ENCODE peak calls at places on chromosome 20, in four cellular contexts. One of them, this sample, is unnamed.

GRCh38 chr20:51429144-51429482 is 113.4 kb downstream of the NFATC2 start:
- DNase-seq in HCT116: no peak
- DNase-seq in GM12878: no peak
- DNase-seq in H1: no peak
- DNase-seq in this sample: no peak

GRCh38 chr20:49581482-49581881 is 13.5 kb upstream of the PTGIS start:
- DNase-seq in HCT116: no peak
- DNase-seq in GM12878: no peak
- DNase-seq in H1: no peak
- DNase-seq in this sample: no peak

GRCh38 chr20:63112491-63113219 is 103.3 kb downstream of the YTHDF1 start:
- DNase-seq in HCT116: no peak
- DNase-seq in GM12878: no peak
- DNase-seq in H1: no peak
- DNase-seq in this sample: no peak

GRCh38 chr20:62604796-62605195 is 37.5 kb upstream of the SLCO4A1 start:
- DNase-seq in HCT116: no peak
- DNase-seq in GM12878: no peak
- DNase-seq in H1: no peak
- DNase-seq in this sample: no peak

GRCh38 chr20:11935212-11935611 is 17.5 kb downstream of the BTBD3 start:
- DNase-seq in HCT116: no peak
- DNase-seq in GM12878: no peak
- DNase-seq in H1: no peak
- DNase-seq in this sample: no peak

GRCh38 chr20:47799116-47799715 is 13.9 kb upstream of the SULF2 start:
- DNase-seq in HCT116: no peak
- DNase-seq in GM12878: no peak
- DNase-seq in H1: no peak
- DNase-seq in this sample: no peak

GRCh38 chr20:63522091-63522868 is 1.7 kb downstream of the PPDPF start:
- DNase-seq in HCT116: no peak
- DNase-seq in GM12878: no peak
- DNase-seq in H1: peak; percentile 47
- DNase-seq in this sample: no peak

GRCh38 chr20:46057856-46058655 is 29.0 kb downstream of the SLC12A5 start:
- DNase-seq in HCT116: no peak
- DNase-seq in GM12878: no peak
- DNase-seq in H1: no peak
- DNase-seq in this sample: peak; percentile 74

GRCh38 chr20:3158968-3159431 is 665 bp downstream of the FASTKD5 start:
- DNase-seq in HCT116: no peak
- DNase-seq in GM12878: no peak
- DNase-seq in H1: no peak
- DNase-seq in this sample: no peak

GRCh38 chr20:50151034-50151743 is 2.3 kb downstream of the PEDS1 start:
- DNase-seq in HCT116: no peak
- DNase-seq in GM12878: no peak
- DNase-seq in H1: no peak
- DNase-seq in this sample: no peak

GRCh38 chr20:21719592-21720214 is 14.2 kb downstream of the PAX1 start:
- DNase-seq in HCT116: peak; percentile 35
- DNase-seq in GM12878: peak; percentile 12
- DNase-seq in H1: peak; percentile 81
- DNase-seq in this sample: no peak

GRCh38 chr20:35369804-35370203 is 42.0 kb downstream of the UQCC1 start:
- DNase-seq in HCT116: no peak
- DNase-seq in GM12878: no peak
- DNase-seq in H1: no peak
- DNase-seq in this sample: no peak

GRCh38 chr20:51570755-51571469 is 28.4 kb upstream of the NFATC2 start:
- DNase-seq in HCT116: no peak
- DNase-seq in GM12878: no peak
- DNase-seq in H1: no peak
- DNase-seq in this sample: no peak

GRCh38 chr20:14902432-14903089 is 565.1 kb upstream of the FLRT3 start:
- DNase-seq in HCT116: no peak
- DNase-seq in GM12878: peak; percentile 87
- DNase-seq in H1: no peak
- DNase-seq in this sample: no peak

GRCh38 chr20:54469952-54470351 is 5.4 kb upstream of the DOK5 start:
- DNase-seq in HCT116: no peak
- DNase-seq in GM12878: no peak
- DNase-seq in H1: no peak
- DNase-seq in this sample: no peak

GRCh38 chr20:61874421-61875068 is 191.1 kb downstream of the TAF4 start:
- DNase-seq in HCT116: peak; percentile 32
- DNase-seq in GM12878: no peak
- DNase-seq in H1: peak; percentile 77
- DNase-seq in this sample: peak; percentile 51

GRCh38 chr20:36544134-36545018 is 3.1 kb downstream of the MYL9 start:
- DNase-seq in HCT116: no peak
- DNase-seq in GM12878: no peak
- DNase-seq in H1: no peak
- DNase-seq in this sample: no peak

GRCh38 chr20:22455259-22455658 is 129.1 kb downstream of the FOXA2 start:
- DNase-seq in HCT116: no peak
- DNase-seq in GM12878: no peak
- DNase-seq in H1: no peak
- DNase-seq in this sample: no peak

GRCh38 chr20:51014797-51015722 is 7.8 kb downstream of the KCNG1 start:
- DNase-seq in HCT116: no peak
- DNase-seq in GM12878: no peak
- DNase-seq in H1: peak; percentile 93
- DNase-seq in this sample: peak; percentile 84

GRCh38 chr20:1002682-1003561 is 811 bp upstream of the RSPO4 start:
- DNase-seq in HCT116: no peak
- DNase-seq in GM12878: no peak
- DNase-seq in H1: no peak
- DNase-seq in this sample: no peak

GRCh38 chr20:62101078-62101477 is 21.2 kb upstream of the LSM14B start:
- DNase-seq in HCT116: no peak
- DNase-seq in GM12878: no peak
- DNase-seq in H1: no peak
- DNase-seq in this sample: no peak

GRCh38 chr20:63847374-63848002 is 13.8 kb upstream of the ABHD16B start:
- DNase-seq in HCT116: no peak
- DNase-seq in GM12878: no peak
- DNase-seq in H1: peak; percentile 75
- DNase-seq in this sample: no peak

GRCh38 chr20:52247548-52247947 is 56.0 kb upstream of the ZFP64 start:
- DNase-seq in HCT116: no peak
- DNase-seq in GM12878: no peak
- DNase-seq in H1: no peak
- DNase-seq in this sample: no peak

GRCh38 chr20:50163570-50164317 is 10.2 kb upstream of the PEDS1 start:
- DNase-seq in HCT116: no peak
- DNase-seq in GM12878: no peak
- DNase-seq in H1: no peak
- DNase-seq in this sample: no peak

GRCh38 chr20:12173333-12173732 is 255.6 kb downstream of the BTBD3 start:
- DNase-seq in HCT116: no peak
- DNase-seq in GM12878: no peak
- DNase-seq in H1: no peak
- DNase-seq in this sample: no peak

GRCh38 chr20:62587757-62588402 is 54.4 kb upstream of the SLCO4A1 start:
- DNase-seq in HCT116: no peak
- DNase-seq in GM12878: no peak
- DNase-seq in H1: peak; percentile 72
- DNase-seq in this sample: no peak

GRCh38 chr20:31663838-31664695 is 26.4 kb downstream of the COX4I2 start:
- DNase-seq in HCT116: no peak
- DNase-seq in GM12878: no peak
- DNase-seq in H1: no peak
- DNase-seq in this sample: no peak
- TF ChIP-seq ZNF274 in HCT116: no peak
- TF ChIP-seq ZNF274 in GM12878: no peak
- TF ChIP-seq ZNF274 in H1: no peak
- TF ChIP-seq ZNF274 in this sample: no peak

DNA sequence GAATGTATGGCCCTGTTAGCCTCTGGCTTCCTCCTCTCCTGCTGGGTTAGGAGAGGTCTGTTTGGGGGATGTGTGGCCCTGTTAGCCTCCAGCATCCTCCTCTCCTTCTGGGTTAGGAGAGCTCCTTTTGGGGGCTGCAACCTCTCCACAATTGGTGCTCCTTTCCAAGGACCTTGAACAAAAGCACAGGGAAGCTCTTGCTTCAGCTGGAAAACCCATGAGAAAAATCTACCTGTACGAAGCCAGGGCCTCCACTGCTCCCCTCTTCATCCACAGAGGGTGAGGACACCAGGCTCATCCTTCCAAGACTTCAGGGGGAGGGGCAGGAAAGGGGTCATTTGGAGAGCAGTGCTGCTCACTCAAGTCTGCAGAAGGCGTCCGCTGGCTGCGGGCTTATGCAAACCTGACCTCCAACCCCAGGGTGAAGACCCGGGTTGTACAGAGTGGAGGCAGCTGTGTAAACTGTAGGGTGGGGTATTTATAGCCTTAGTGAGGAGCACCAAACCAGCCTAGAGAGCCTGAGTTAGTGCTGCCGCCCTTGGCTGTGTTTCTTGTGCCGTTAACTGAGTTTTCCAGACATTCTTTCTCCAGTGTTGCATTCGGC is 62.1 kb downstream of the SLC24A3 start:
- DNase-seq in HCT116: no peak
- DNase-seq in GM12878: no peak
- DNase-seq in H1: no peak
- DNase-seq in this sample: no peak
- TF ChIP-seq ZNF274 in HCT116: no peak
- TF ChIP-seq ZNF274 in GM12878: no peak
- TF ChIP-seq ZNF274 in H1: no peak
- TF ChIP-seq ZNF274 in this sample: no peak

DNA sequence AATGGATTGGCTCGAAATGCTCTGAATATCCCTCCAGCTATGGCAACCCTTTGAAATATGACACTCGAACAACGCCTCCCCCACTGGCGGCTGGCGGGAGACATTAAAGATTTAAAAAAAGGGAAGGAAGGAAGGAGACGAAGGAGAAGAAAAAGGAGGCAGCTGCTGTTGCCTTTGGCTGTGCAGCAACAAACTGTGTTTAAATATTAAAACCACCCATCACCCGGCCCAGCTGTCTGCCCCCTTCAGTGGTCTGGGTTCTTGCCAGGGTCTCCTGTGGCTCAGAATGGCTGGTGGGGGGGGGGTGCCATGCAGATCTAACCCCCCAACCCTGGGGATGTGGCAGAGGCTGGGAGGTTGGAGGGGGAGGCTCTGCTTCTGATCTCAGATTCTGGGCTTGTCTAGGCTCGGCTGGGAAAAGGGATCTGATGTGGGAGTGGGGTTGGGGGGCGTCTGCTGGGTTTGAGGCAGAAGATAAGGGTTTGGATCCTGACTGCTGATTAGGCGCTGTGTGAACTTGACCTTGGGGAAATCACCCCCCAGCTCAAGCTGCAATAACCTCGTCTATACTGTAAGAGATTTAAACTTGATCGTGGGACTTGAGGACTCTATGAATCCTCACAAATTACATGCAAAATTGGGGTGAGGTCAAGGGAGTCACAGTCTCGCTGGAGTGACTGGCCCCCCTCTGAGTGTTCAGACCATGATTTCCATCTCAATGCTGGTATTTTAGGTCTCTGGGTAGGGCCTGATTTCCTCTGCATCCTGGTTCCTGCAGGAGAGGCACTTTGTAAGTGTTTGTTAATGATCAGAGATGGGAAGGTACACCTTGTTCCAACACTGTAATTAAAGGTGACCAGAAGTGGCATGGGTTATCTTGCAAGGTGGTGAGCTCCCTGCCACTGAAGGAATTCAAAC is 40.3 kb upstream of the BLCAP start:
- DNase-seq in HCT116: no peak
- DNase-seq in GM12878: no peak
- DNase-seq in H1: peak; percentile 57
- DNase-seq in this sample: peak; percentile 55
- TF ChIP-seq ZNF274 in HCT116: no peak
- TF ChIP-seq ZNF274 in GM12878: no peak
- TF ChIP-seq ZNF274 in H1: no peak
- TF ChIP-seq ZNF274 in this sample: peak; percentile 30

GRCh38 chr20:25224941-25225340 is 22.9 kb upstream of the PYGB start:
- DNase-seq in HCT116: no peak
- DNase-seq in GM12878: no peak
- DNase-seq in H1: no peak
- DNase-seq in this sample: no peak

GRCh38 chr20:25222461-25223178 is 25.3 kb upstream of the PYGB start:
- DNase-seq in HCT116: no peak
- DNase-seq in GM12878: no peak
- DNase-seq in H1: no peak
- DNase-seq in this sample: no peak

GRCh38 chr20:25223765-25224720 is 23.8 kb upstream of the PYGB start:
- DNase-seq in HCT116: no peak
- DNase-seq in GM12878: no peak
- DNase-seq in H1: no peak
- DNase-seq in this sample: no peak

GRCh38 chr20:25221592-25222460 is 26.1 kb upstream of the PYGB start:
- DNase-seq in HCT116: no peak
- DNase-seq in GM12878: no peak
- DNase-seq in H1: no peak
- DNase-seq in this sample: no peak

DNA sequence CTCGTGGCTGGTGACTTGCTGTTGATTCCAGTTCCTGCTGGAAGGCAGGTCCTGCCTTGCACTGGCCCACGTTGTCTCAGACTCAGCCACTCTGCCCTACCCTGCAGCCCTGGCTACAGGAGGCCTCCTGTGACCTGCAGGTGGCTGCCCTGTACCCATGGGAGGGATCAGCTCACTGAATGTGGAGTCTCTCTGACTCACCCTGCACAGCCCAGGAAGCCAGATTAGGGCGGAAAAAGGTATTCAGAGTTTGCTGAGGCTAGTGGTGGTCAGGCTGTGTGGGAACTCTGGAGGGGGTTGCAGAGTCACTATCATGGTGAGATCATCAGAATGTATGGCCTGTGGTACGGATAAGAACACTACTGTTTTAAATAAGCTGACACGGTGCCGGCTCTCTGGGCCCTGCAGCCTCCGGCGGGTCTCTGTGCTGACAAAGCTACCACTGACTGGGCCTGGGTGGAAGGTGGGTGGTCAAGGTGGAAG is 24.7 kb upstream of the PYGB start:
- DNase-seq in HCT116: peak; percentile 76
- DNase-seq in GM12878: no peak
- DNase-seq in H1: no peak
- DNase-seq in this sample: peak; percentile 58
- TF ChIP-seq ZNF274 in HCT116: no peak
- TF ChIP-seq ZNF274 in GM12878: no peak
- TF ChIP-seq ZNF274 in H1: no peak
- TF ChIP-seq ZNF274 in this sample: no peak

GRCh38 chr20:33279261-33279910 is 3.6 kb upstream of the BPIFB1 start:
- DNase-seq in HCT116: no peak
- DNase-seq in GM12878: no peak
- DNase-seq in H1: no peak
- DNase-seq in this sample: no peak
- TF ChIP-seq ZNF274 in HCT116: no peak
- TF ChIP-seq ZNF274 in GM12878: no peak
- TF ChIP-seq ZNF274 in H1: no peak
- TF ChIP-seq ZNF274 in this sample: no peak

DNA sequence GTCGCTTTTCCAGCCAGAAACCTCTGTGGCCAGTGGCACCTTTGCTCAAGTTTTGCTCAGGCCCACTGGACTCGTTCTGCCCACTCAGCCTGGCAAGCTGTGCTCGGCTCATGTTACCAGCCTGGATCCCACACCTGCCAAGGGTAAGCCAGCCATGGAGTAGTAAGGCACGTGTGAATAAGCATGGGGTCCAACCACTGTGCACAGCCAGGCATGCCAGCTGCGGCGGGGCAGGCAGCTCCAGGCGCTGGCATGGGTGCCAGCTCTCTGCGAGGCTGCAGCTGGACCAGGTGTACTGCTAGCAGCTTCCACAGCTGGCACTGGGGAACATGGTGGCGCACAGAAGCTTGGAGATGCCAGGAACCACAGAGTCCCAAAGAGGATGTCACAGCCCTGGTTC is 32.1 kb upstream of the PDYN start:
- DNase-seq in HCT116: no peak
- DNase-seq in GM12878: no peak
- DNase-seq in H1: no peak
- DNase-seq in this sample: no peak
- TF ChIP-seq ZNF274 in HCT116: no peak
- TF ChIP-seq ZNF274 in GM12878: no peak
- TF ChIP-seq ZNF274 in H1: no peak
- TF ChIP-seq ZNF274 in this sample: no peak